ENCODE peak calls at places on chromosomes 7 and 10, in six cellular contexts. C is AG08395, H is T-cell, M is fibroblast of pulmonary artery, P is HEK293T, U is left ventricle myocardium inferior. J is an unnamed sample.

GRCh38 chr10:3195706-3196105 is 23.1 kb upstream of the PITRM1 start:
- DNase-seq in P (no peak), M (no peak), C (no peak), U (no peak), H (no peak), J (no peak)

GRCh38 chr7:16051561-16052280 is 365.2 kb upstream of the MEOX2 start:
- DNase-seq in H (no peak), M (peak; percentile 66), C (no peak), U (no peak), P (no peak), J (no peak)

GRCh38 chr7:96310106-96310505 is 11.8 kb downstream of the SLC25A13 start:
- DNase-seq in P (no peak), U (no peak), C (no peak), H (no peak), M (peak; percentile 77), J (no peak)

GRCh38 chr7:88090233-88090632 is 129.6 kb downstream of the SRI start:
- DNase-seq in C (no peak), U (no peak), P (no peak), M (no peak), H (no peak), J (no peak)

GRCh38 chr7:81284576-81284975 is 365.7 kb upstream of the SEMA3C start:
- DNase-seq in U (no peak), M (peak; percentile 69), C (peak; percentile 44), H (no peak), P (no peak), J (peak; percentile 75)

GRCh38 chr7:115911466-115911865 is 119.1 kb downstream of the TFEC start:
- DNase-seq in M (no peak), C (no peak), H (no peak), P (no peak), U (no peak), J (no peak)

GRCh38 chr10:73262105-73262730 is 9.8 kb upstream of the MRPS16 start:
- DNase-seq in M (peak; percentile 82), C (no peak), P (no peak), U (no peak), H (no peak), J (peak; percentile 96)

GRCh38 chr7:81484266-81484665 is 285.6 kb downstream of the HGF start:
- DNase-seq in M (peak; percentile 89), P (peak; percentile 73), C (peak; percentile 93), H (no peak), U (peak; percentile 37), J (peak; percentile 26)

GRCh38 chr7:8436965-8437364 is 3.6 kb downstream of the NXPH1 start:
- DNase-seq in C (no peak), M (peak; percentile 4), U (no peak), H (no peak), P (peak; percentile 62), J (peak; percentile 18)

GRCh38 chr7:123099712-123100111 is 100.1 kb downstream of the SLC13A1 start:
- DNase-seq in P (no peak), H (no peak), M (no peak), U (no peak), C (no peak), J (no peak)

GRCh38 chr7:78879206-78879605 is 574.3 kb downstream of the MAGI2 start:
- DNase-seq in P (no peak), M (no peak), U (no peak), C (no peak), H (no peak), J (no peak)

GRCh38 chr7:132035517-132036362 is 479.3 kb upstream of the PODXL start:
- DNase-seq in H (no peak), P (no peak), C (no peak), M (no peak), U (no peak), J (no peak)

GRCh38 chr7:34603711-34604444 is 54.1 kb upstream of the NPSR1 start:
- DNase-seq in U (peak; percentile 48), H (no peak), C (no peak), M (no peak), P (no peak), J (no peak)

GRCh38 chr7:102829075-102829474 is 80.3 kb downstream of the FAM185A start:
- DNase-seq in P (no peak), U (no peak), M (no peak), H (no peak), C (no peak), J (no peak)